ENCODE peak calls at places on chromosome 14, in four cellular contexts. X, D, E and R are unnamed samples. For H3K4me1, the result is how much of the 10 kb centered on the place peaks cover.

GRCh38 chr14:91309756-91310280 is 65.3 kb upstream of the GPR68 start:
- DNase-seq in D (no peak), X (no peak), E (no peak), R (no peak)

GRCh38 chr14:95156153-95156764 is 1.1 kb downstream of the DICER1 start:
- DNase-seq in X (peak), E (no peak), D (no peak), R (no peak)

GRCh38 chr14:103391048-103391447 is 5.8 kb downstream of the MARK3 start:
- DNase-seq in E (no peak), D (no peak), X (peak), R (no peak)

GRCh38 chr14:70784886-70785285 is 24.4 kb downstream of the MAP3K9 start:
- DNase-seq in X (no peak), D (no peak), E (no peak), R (no peak)

GRCh38 chr14:99246536-99247083 is 25.4 kb downstream of the BCL11B start:
- DNase-seq in E (peak), X (no peak), D (no peak), R (no peak)

GRCh38 chr14:82855912-82856381 is 1322.3 kb upstream of the SEL1L start:
- DNase-seq in X (peak), E (no peak), D (no peak), R (no peak)

GRCh38 chr14:75711134-75711795 is 50.2 kb downstream of the TTLL5 start:
- DNase-seq in E (peak), X (peak), D (no peak), R (no peak)

GRCh38 chr14:74160763-74161162 is 76.0 kb downstream of the LIN52 start:
- DNase-seq in D (no peak), E (no peak), X (no peak), R (no peak)

GRCh38 chr14:20632831-20633771 is 8.4 kb downstream of the OR6S1 start:
- DNase-seq in X (peak), D (peak), E (peak), R (no peak)

GRCh38 chr14:89240414-89240813 is 176.6 kb downstream of the FOXN3 start:
- DNase-seq in E (no peak), D (no peak), X (no peak), R (no peak)

GRCh38 chr14:99430491-99430890 is 50.2 kb downstream of the SETD3 start:
- DNase-seq in E (peak), X (no peak), D (no peak), R (no peak)

GRCh38 chr14:44010595-44010994 is 496.5 kb downstream of the FSCB start:
- DNase-seq in X (no peak), D (no peak), E (no peak), R (no peak)

GRCh38 chr14:103123128-103123633 is at the start of gene TNFAIP2:
- DNase-seq in X (no peak), D (no peak), E (peak), R (no peak)

GRCh38 chr14:85487215-85487614 is 42.7 kb upstream of the FLRT2 start:
- DNase-seq in E (no peak), D (no peak), X (peak), R (no peak)

GRCh38 chr14:77290705-77291104 is 19.7 kb upstream of the NGB start:
- DNase-seq in E (no peak), D (no peak), X (no peak), R (no peak)

GRCh38 chr14:72341686-72342085 is 409.5 kb downstream of the RGS6 start:
- DNase-seq in D (no peak), X (no peak), E (no peak), R (no peak)
- H3K4me1 ChIP-seq in D (under half), X (under half), E (under half), R (under half)

DNA sequence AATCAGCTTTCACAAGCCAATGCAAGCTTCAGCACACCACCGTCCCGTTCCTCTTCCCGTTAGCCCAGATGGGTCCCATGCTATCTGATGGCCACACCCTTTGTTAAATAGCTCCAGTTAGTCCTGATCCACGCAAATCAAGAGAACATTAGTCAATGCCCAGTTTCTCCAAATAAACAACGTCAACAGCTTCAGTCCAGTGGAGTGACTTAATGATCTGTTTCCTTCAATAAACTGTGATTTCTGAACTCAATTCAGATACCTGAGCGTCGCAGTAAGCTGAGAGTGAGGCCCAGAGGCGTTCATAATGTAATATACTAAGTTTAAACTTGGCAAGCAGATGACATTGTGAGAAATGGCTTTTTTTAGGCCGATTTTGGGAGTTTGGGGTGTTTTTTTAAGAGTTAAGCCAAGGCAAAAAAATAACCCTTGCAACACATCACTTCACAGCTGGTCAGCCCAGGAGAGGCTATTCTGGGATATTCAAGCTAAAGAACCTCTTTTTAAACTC is 112.3 kb downstream of the ZFP36L1 start:
- DNase-seq in E (no peak), X (peak), D (peak), R (no peak)
- H3K27ac ChIP-seq in E (no peak), X (peak), D (peak), R (no peak)

GRCh38 chr14:60756847-60757246 is 22.3 kb downstream of the MNAT1 start:
- DNase-seq in D (no peak), E (no peak), X (peak), R (no peak)

GRCh38 chr14:60757617-60758016 is 23.1 kb downstream of the MNAT1 start:
- DNase-seq in D (no peak), E (no peak), X (peak), R (no peak)

GRCh38 chr14:60758875-60759274 is 24.3 kb downstream of the MNAT1 start:
- DNase-seq in X (peak), D (no peak), E (no peak), R (no peak)

GRCh38 chr14:60760648-60761364 is 26.2 kb downstream of the MNAT1 start:
- DNase-seq in X (no peak), D (no peak), E (no peak), R (peak)

DNA sequence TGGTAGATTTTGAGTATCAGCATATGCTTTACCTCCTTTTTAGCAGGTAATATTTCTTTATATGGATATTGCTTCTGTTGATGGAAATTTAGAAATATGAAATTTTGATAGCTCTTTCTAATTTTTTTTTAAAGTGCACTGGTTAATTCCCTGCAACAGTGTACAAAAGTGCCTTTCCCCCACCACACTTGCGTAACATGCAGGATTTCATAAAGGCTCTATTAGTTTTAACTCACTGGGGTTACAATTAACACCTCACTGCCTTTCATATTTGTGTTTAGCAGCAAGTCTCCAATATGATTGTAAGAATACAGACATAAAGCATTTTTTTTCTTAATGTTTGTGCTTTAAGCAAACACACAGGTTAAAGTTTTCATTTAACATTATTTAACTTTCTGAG is 25.6 kb downstream of the MNAT1 start:
- DNase-seq in D (no peak), X (no peak), E (no peak), R (no peak)
- H3K4me1 ChIP-seq in D (under half), X (under half), E (under half), R (under half)

DNA sequence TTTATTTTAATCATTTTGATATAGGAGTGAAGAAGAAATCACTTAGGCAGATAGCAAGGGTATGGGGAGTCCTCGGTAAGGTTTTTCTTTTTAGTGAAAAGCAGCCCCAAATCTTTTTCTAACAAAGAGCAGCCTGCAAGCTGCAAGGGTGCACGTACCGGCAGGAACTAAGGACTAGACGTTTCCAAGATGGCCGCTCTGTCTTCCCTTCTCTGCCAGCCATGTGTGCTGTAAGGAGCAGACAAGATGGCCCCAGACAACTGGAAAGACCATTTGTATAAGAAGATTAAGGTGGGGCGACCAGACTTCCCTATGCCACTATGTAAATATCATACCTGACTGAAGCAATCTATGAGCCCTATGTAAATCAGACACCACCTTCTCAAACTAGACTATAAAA is 79.6 kb downstream of the TXNDC16 start:
- DNase-seq in D (no peak), E (no peak), X (no peak), R (no peak)
- H3K27ac ChIP-seq in D (no peak), E (no peak), X (no peak), R (no peak)

GRCh38 chr14:92512807-92513203 is 776 bp upstream of the RIN3 start:
- DNase-seq in D (no peak), E (no peak), X (no peak), R (no peak)

GRCh38 chr14:92513966-92514843 is 624 bp downstream of the RIN3 start:
- DNase-seq in E (peak), D (no peak), X (peak), R (no peak)

GRCh38 chr14:92513204-92513965 is at the start of gene RIN3:
- DNase-seq in X (peak), E (peak), D (peak), R (no peak)

GRCh38 chr14:92511472-92512247 is 1.9 kb upstream of the RIN3 start:
- DNase-seq in X (peak), E (no peak), D (no peak), R (no peak)

GRCh38 chr14:92510972-92511371 is 2.6 kb upstream of the RIN3 start:
- DNase-seq in X (no peak), D (no peak), E (no peak), R (no peak)
- H3K4me1 ChIP-seq in X (under half), D (under half), E (under half), R (under half)

GRCh38 chr14:96626121-96626768 is 124.1 kb downstream of the PAPOLA start:
- DNase-seq in E (no peak), X (no peak), D (no peak), R (no peak)

GRCh38 chr14:96624661-96625435 is 122.7 kb downstream of the PAPOLA start:
- DNase-seq in E (no peak), D (no peak), X (no peak), R (no peak)

GRCh38 chr14:96625436-96625945 is 123.3 kb downstream of the PAPOLA start:
- DNase-seq in D (no peak), E (no peak), X (no peak), R (no peak)

GRCh38 chr14:96623676-96624484 is 121.7 kb downstream of the PAPOLA start:
- DNase-seq in X (no peak), E (no peak), D (no peak), R (no peak)

GRCh38 chr14:96622926-96623325 is 120.7 kb downstream of the PAPOLA start:
- DNase-seq in D (no peak), E (no peak), X (no peak), R (no peak)
- H3K27ac ChIP-seq in D (no peak), E (no peak), X (no peak), R (no peak)

GRCh38 chr14:22545842-22546721 is 42.9 kb downstream of the DAD1 start:
- DNase-seq in D (no peak), X (peak), E (no peak), R (no peak)

GRCh38 chr14:22544406-22544805 is 44.6 kb downstream of the DAD1 start:
- DNase-seq in E (no peak), D (no peak), X (no peak), R (no peak)

GRCh38 chr14:22546722-22547071 is 42.3 kb downstream of the DAD1 start:
- DNase-seq in D (no peak), X (no peak), E (no peak), R (no peak)

GRCh38 chr14:22547309-22547947 is 41.6 kb downstream of the DAD1 start:
- DNase-seq in D (peak), X (no peak), E (no peak), R (no peak)

GRCh38 chr14:22544881-22545420 is 44.1 kb downstream of the DAD1 start:
- DNase-seq in D (no peak), X (no peak), E (no peak), R (no peak)
- H3K4me1 ChIP-seq in D (under half), X (under half), E (under half), R (under half)